ENCODE peak calls at places on chromosomes 1 and 21, in seven cellular contexts. Y is hepatocyte; T is cardiac muscle cell; F is CD4-positive, CD25-positive, alpha-beta regulatory T cell; P is transverse colon; G is HCT116; D is right cardiac atrium. B is an unnamed sample.
A peak's percentile ranks its signal among the peaks of the same experiment; 100 is the strongest.

GRCh38 chr1:238658766-238659165 is 727.6 kb upstream of the CHRM3 start:
- DNase-seq in Y (peak; percentile 11), T (peak; percentile 28), F (no peak), P (no peak), G (no peak), D (no peak), B (no peak)

GRCh38 chr1:147168626-147169058 is 3.6 kb downstream of the PRKAB2 start:
- DNase-seq in Y (peak; percentile 71), T (peak; percentile 25), F (no peak), P (peak; percentile 73), G (no peak), D (no peak), B (no peak)

GRCh38 chr1:7388141-7388487 is 383.0 kb upstream of the VAMP3 start:
- DNase-seq in Y (no peak), T (no peak), F (no peak), P (no peak), G (no peak), D (peak; percentile 71), B (no peak)

GRCh38 chr1:164581762-164582161 is 22.8 kb downstream of the PBX1 start:
- DNase-seq in Y (no peak), T (no peak), F (no peak), P (no peak), G (no peak), D (no peak), B (no peak)

GRCh38 chr1:247360991-247361721 is 29.5 kb upstream of the ZNF496 start:
- DNase-seq in Y (peak; percentile 46), T (peak; percentile 21), F (no peak), P (peak; percentile 22), G (no peak), D (peak; percentile 83), B (no peak)

GRCh38 chr21:30194701-30195299 is 21.1 kb downstream of the CLDN8 start:
- DNase-seq in Y (peak; percentile 67), T (peak; percentile 64), F (peak; percentile 44), P (no peak), G (no peak), D (no peak), B (no peak)

GRCh38 chr1:204923209-204923608 is 52.5 kb downstream of the NFASC start:
- DNase-seq in Y (no peak), T (no peak), F (no peak), P (no peak), G (no peak), D (no peak), B (no peak)

GRCh38 chr1:216833516-216833915 is 110.3 kb upstream of the ESRRG start:
- DNase-seq in Y (no peak), T (no peak), F (no peak), P (no peak), G (no peak), D (no peak), B (no peak)

GRCh38 chr1:234331511-234331910 is 41.7 kb upstream of the COA6 start:
- DNase-seq in Y (no peak), T (no peak), F (no peak), P (no peak), G (no peak), D (no peak), B (no peak)

GRCh38 chr1:168722964-168723363 is 6.0 kb downstream of the DPT start:
- DNase-seq in Y (no peak), T (peak; percentile 59), F (no peak), P (no peak), G (no peak), D (no peak), B (no peak)

GRCh38 chr1:39045231-39045630 is 19.1 kb downstream of the NDUFS5 start:
- DNase-seq in Y (no peak), T (no peak), F (no peak), P (no peak), G (no peak), D (no peak), B (no peak)

GRCh38 chr1:208951908-208952307 is 631.6 kb upstream of the CAMK1G start:
- DNase-seq in Y (peak; percentile 24), T (no peak), F (no peak), P (peak; percentile 15), G (no peak), D (no peak), B (no peak)

GRCh38 chr1:94298861-94299260 is 61.5 kb upstream of the ARHGAP29 start:
- DNase-seq in Y (no peak), T (no peak), F (no peak), P (no peak), G (no peak), D (no peak), B (no peak)

GRCh38 chr1:99279525-99279924 is 15.2 kb downstream of the PLPPR4 start:
- DNase-seq in Y (no peak), T (peak; percentile 49), F (no peak), P (no peak), G (no peak), D (no peak), B (no peak)

GRCh38 chr1:2314803-2315710 is 76.3 kb downstream of the MORN1 start:
- DNase-seq in Y (peak; percentile 84), T (peak; percentile 74), F (peak; percentile 68), P (peak; percentile 58), G (no peak), D (peak; percentile 91), B (peak; percentile 71)

GRCh38 chr1:177798614-177799013 is 171.2 kb downstream of the SEC16B start:
- DNase-seq in Y (no peak), T (no peak), F (no peak), P (no peak), G (no peak), D (no peak), B (no peak)

GRCh38 chr1:229268505-229268904 is 2.4 kb upstream of the RAB4A start:
- DNase-seq in Y (no peak), T (no peak), F (no peak), P (no peak), G (no peak), D (no peak), B (no peak)

GRCh38 chr1:195197116-195197515 is 1411.1 kb downstream of the KCNT2 start:
- DNase-seq in Y (no peak), T (no peak), F (no peak), P (no peak), G (no peak), D (no peak), B (no peak)

GRCh38 chr1:56189946-56190920 is 389.1 kb downstream of the PLPP3 start:
- DNase-seq in Y (no peak), T (peak; percentile 30), F (no peak), P (no peak), G (peak; percentile 6), D (no peak), B (no peak)

DNA sequence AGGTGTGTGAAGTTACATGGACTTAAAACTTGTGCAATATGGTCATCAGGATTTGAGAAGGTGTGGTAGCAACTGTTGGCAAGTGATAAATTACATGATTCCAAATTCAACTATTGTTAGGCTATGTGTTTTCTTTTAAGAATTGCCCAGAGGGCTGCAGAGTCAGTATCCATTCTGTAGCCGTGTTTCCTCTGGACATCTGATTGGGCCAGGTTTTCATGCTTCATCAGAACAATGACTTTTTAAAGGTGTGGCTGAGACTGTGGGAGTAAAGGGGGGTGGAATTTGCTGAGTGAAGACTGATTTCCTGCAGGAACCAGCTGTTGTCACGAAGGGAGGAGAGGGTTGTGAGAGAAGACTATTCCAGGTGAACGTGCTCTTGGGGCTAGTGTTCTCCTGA is 1.7 kb upstream of the HRNR start:
- DNase-seq in Y (no peak), T (no peak), F (no peak), P (no peak), G (no peak), D (no peak), B (no peak)
- H3K9me3 ChIP-seq in Y (no peaks in the 10 kb centered on the region), T (no peaks in the 10 kb centered on the region), F (no peaks in the 10 kb centered on the region), P (no peaks in the 10 kb centered on the region), G (no peaks in the 10 kb centered on the region), D (no peaks in the 10 kb centered on the region), B (no peaks in the 10 kb centered on the region)

DNA sequence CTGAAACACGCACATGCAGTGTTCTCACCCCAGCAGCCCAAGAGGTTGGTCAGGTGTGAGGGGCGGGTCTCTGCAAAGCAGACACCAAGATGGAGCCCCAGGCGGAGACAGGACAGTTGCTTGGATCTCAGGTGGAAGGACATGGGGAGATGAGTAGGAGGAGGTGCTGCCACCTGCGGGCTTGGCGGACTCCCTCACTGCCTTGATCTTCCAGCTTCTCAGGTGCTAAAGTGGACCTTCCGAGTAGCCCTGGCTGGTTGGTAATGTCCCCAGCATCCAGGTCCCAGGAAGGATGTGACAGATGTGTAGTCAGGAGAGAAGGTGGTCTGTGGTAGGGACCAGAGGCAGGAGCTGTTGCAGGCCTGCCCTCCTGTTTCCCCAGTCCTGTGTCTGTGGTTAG is 114.1 kb downstream of the AJAP1 start:
- DNase-seq in Y (no peak), T (no peak), F (no peak), P (no peak), G (no peak), D (no peak), B (no peak)
- H3K9me3 ChIP-seq in Y (no peaks in the 10 kb centered on the region), T (no peaks in the 10 kb centered on the region), F (no peaks in the 10 kb centered on the region), P (no peaks in the 10 kb centered on the region), G (no peaks in the 10 kb centered on the region), D (no peaks in the 10 kb centered on the region), B (no peaks in the 10 kb centered on the region)

GRCh38 chr21:9759972-9760371 is 761.4 kb upstream of the TPTE start:
- DNase-seq in Y (no peak), T (no peak), F (no peak), P (no peak), G (no peak), D (no peak), B (no peak)

GRCh38 chr21:9763306-9763705 is 758.1 kb upstream of the TPTE start:
- DNase-seq in Y (no peak), T (no peak), F (no peak), P (no peak), G (no peak), D (no peak), B (no peak)

GRCh38 chr21:9758141-9758540 is 763.2 kb upstream of the TPTE start:
- DNase-seq in Y (no peak), T (no peak), F (no peak), P (no peak), G (no peak), D (no peak), B (no peak)

GRCh38 chr21:9758888-9759287 is 762.5 kb upstream of the TPTE start:
- DNase-seq in Y (no peak), T (no peak), F (no peak), P (no peak), G (no peak), D (no peak), B (no peak)

DNA sequence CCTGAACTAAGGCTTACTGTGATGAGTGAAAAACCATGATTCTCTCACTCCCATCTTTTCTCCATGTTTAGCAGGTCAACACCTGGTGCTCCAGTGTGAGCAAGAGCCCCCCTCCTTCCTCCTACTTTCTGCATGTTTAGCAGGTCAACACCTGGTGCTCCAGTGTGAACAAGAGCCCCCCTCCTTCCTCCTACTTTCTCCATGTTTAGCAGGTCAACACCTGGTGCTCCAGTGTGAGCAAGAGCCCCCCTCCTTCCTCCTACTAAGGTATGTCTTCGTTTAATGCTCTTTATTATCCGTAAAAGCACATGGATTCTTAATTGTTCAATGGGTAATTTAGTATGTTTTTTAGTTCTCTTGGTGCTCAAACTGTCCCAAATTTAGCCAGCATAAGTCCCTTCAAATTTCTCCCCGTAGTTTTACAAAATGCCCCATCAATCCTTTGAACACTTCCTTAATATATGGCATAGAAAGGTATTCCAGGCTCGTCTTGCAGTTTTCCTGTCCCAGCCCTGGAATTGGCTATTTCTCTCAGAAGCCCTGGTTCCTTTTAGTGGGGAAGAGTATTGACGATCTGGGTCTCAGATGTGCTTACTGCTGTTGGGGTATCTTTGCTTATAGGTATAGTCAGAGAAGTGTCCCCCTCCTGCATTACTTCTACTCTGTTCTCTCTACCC is 760.8 kb upstream of the TPTE start:
- DNase-seq in Y (no peak), T (no peak), F (no peak), P (no peak), G (no peak), D (no peak), B (no peak)
- H3K9me3 ChIP-seq in Y (peaks cover 49% of the 10 kb centered on the region), T (peaks cover 37% of the 10 kb centered on the region), F (peaks cover 49% of the 10 kb centered on the region), P (peaks cover 35% of the 10 kb centered on the region), G (peaks cover 70% of the 10 kb centered on the region), D (no peaks in the 10 kb centered on the region), B (peaks cover 91% of the 10 kb centered on the region)

GRCh38 chr1:58287894-58288623 is 258.5 kb downstream of the OMA1 start:
- DNase-seq in Y (no peak), T (no peak), F (no peak), P (no peak), G (no peak), D (no peak), B (no peak)
- H3K9me3 ChIP-seq in Y (no peaks in the 10 kb centered on the region), T (no peaks in the 10 kb centered on the region), F (no peaks in the 10 kb centered on the region), P (no peaks in the 10 kb centered on the region), G (no peaks in the 10 kb centered on the region), D (no peaks in the 10 kb centered on the region), B (no peaks in the 10 kb centered on the region)